ENCODE peak calls at places on chromosome 3, in eight cellular contexts. One of them, this sample, is unnamed.

GRCh38 chr3:28467414-28467813 is 118.8 kb upstream of the AZI2 start:
- DNase-seq in GM04504: no peak
- DNase-seq in GM19239: no peak
- DNase-seq in right cardiac atrium: no peak
- DNase-seq in GM23248: peak; percentile 12
- DNase-seq in endothelial cell: no peak
- DNase-seq in CD8-positive, alpha-beta T cell: no peak
- DNase-seq in activated T-cell treated with anti-CD3 and anti-CD28 coated beads for 48 hours: no peak
- DNase-seq in this sample: no peak

GRCh38 chr3:11995061-11995460 is 9.1 kb upstream of the SYN2 start:
- DNase-seq in GM19239: no peak
- DNase-seq in right cardiac atrium: no peak
- DNase-seq in CD8-positive, alpha-beta T cell: no peak
- DNase-seq in GM04504: no peak
- DNase-seq in GM23248: no peak
- DNase-seq in endothelial cell: no peak
- DNase-seq in activated T-cell treated with anti-CD3 and anti-CD28 coated beads for 48 hours: no peak
- DNase-seq in this sample: no peak

GRCh38 chr3:98563661-98564281 is 29.6 kb downstream of the CPOX start:
- DNase-seq in endothelial cell: no peak
- DNase-seq in GM19239: no peak
- DNase-seq in activated T-cell treated with anti-CD3 and anti-CD28 coated beads for 48 hours: no peak
- DNase-seq in GM23248: peak; percentile 77
- DNase-seq in GM04504: peak; percentile 41
- DNase-seq in CD8-positive, alpha-beta T cell: peak; percentile 42
- DNase-seq in right cardiac atrium: no peak
- DNase-seq in this sample: no peak

GRCh38 chr3:64625381-64625780 is 62.4 kb downstream of the ADAMTS9 start:
- DNase-seq in endothelial cell: no peak
- DNase-seq in activated T-cell treated with anti-CD3 and anti-CD28 coated beads for 48 hours: no peak
- DNase-seq in GM19239: no peak
- DNase-seq in GM23248: no peak
- DNase-seq in right cardiac atrium: no peak
- DNase-seq in GM04504: no peak
- DNase-seq in CD8-positive, alpha-beta T cell: no peak
- DNase-seq in this sample: no peak

GRCh38 chr3:9153763-9154601 is 95.5 kb downstream of the SRGAP3 start:
- DNase-seq in CD8-positive, alpha-beta T cell: no peak
- DNase-seq in GM04504: peak; percentile 46
- DNase-seq in activated T-cell treated with anti-CD3 and anti-CD28 coated beads for 48 hours: no peak
- DNase-seq in endothelial cell: no peak
- DNase-seq in right cardiac atrium: no peak
- DNase-seq in GM23248: peak; percentile 83
- DNase-seq in GM19239: no peak
- DNase-seq in this sample: peak; percentile 40

GRCh38 chr3:155701882-155702465 is 42.9 kb downstream of the PLCH1 start:
- DNase-seq in activated T-cell treated with anti-CD3 and anti-CD28 coated beads for 48 hours: no peak
- DNase-seq in GM04504: peak; percentile 19
- DNase-seq in CD8-positive, alpha-beta T cell: no peak
- DNase-seq in GM23248: peak; percentile 76
- DNase-seq in endothelial cell: no peak
- DNase-seq in right cardiac atrium: no peak
- DNase-seq in GM19239: no peak
- DNase-seq in this sample: no peak

GRCh38 chr3:44136421-44136820 is 105.3 kb upstream of the TOPAZ1 start:
- DNase-seq in GM19239: no peak
- DNase-seq in GM04504: no peak
- DNase-seq in GM23248: peak; percentile 27
- DNase-seq in CD8-positive, alpha-beta T cell: no peak
- DNase-seq in endothelial cell: no peak
- DNase-seq in activated T-cell treated with anti-CD3 and anti-CD28 coated beads for 48 hours: no peak
- DNase-seq in right cardiac atrium: no peak
- DNase-seq in this sample: no peak

GRCh38 chr3:179304605-179305004 is 18.2 kb upstream of the ZNF639 start:
- DNase-seq in GM04504: no peak
- DNase-seq in GM23248: peak; percentile 25
- DNase-seq in right cardiac atrium: no peak
- DNase-seq in GM19239: no peak
- DNase-seq in CD8-positive, alpha-beta T cell: no peak
- DNase-seq in activated T-cell treated with anti-CD3 and anti-CD28 coated beads for 48 hours: no peak
- DNase-seq in endothelial cell: no peak
- DNase-seq in this sample: no peak

GRCh38 chr3:9078561-9079240 is 115.4 kb upstream of the RAD18 start:
- DNase-seq in GM23248: peak; percentile 11
- DNase-seq in GM04504: no peak
- DNase-seq in CD8-positive, alpha-beta T cell: no peak
- DNase-seq in endothelial cell: peak; percentile 19
- DNase-seq in GM19239: no peak
- DNase-seq in right cardiac atrium: no peak
- DNase-seq in activated T-cell treated with anti-CD3 and anti-CD28 coated beads for 48 hours: no peak
- DNase-seq in this sample: no peak

GRCh38 chr3:45760878-45761711 is 35.2 kb downstream of the SLC6A20 start:
- DNase-seq in right cardiac atrium: no peak
- DNase-seq in GM04504: peak; percentile 15
- DNase-seq in CD8-positive, alpha-beta T cell: no peak
- DNase-seq in activated T-cell treated with anti-CD3 and anti-CD28 coated beads for 48 hours: peak; percentile 17
- DNase-seq in endothelial cell: peak; percentile 68
- DNase-seq in GM23248: peak; percentile 79
- DNase-seq in GM19239: peak; percentile 72
- DNase-seq in this sample: peak; percentile 49

GRCh38 chr3:4670352-4670751 is 177.2 kb downstream of the ITPR1 start:
- DNase-seq in CD8-positive, alpha-beta T cell: no peak
- DNase-seq in GM19239: no peak
- DNase-seq in GM04504: no peak
- DNase-seq in endothelial cell: peak; percentile 38
- DNase-seq in GM23248: peak; percentile 14
- DNase-seq in activated T-cell treated with anti-CD3 and anti-CD28 coated beads for 48 hours: no peak
- DNase-seq in right cardiac atrium: no peak
- DNase-seq in this sample: no peak

GRCh38 chr3:110804856-110805255 is 266.8 kb upstream of the NECTIN3 start:
- DNase-seq in GM19239: no peak
- DNase-seq in activated T-cell treated with anti-CD3 and anti-CD28 coated beads for 48 hours: no peak
- DNase-seq in GM04504: no peak
- DNase-seq in GM23248: no peak
- DNase-seq in CD8-positive, alpha-beta T cell: no peak
- DNase-seq in right cardiac atrium: no peak
- DNase-seq in endothelial cell: no peak
- DNase-seq in this sample: no peak

GRCh38 chr3:159416854-159417253 is 571.8 kb upstream of the IL12A start:
- DNase-seq in GM19239: no peak
- DNase-seq in CD8-positive, alpha-beta T cell: no peak
- DNase-seq in GM04504: no peak
- DNase-seq in right cardiac atrium: no peak
- DNase-seq in GM23248: no peak
- DNase-seq in activated T-cell treated with anti-CD3 and anti-CD28 coated beads for 48 hours: no peak
- DNase-seq in endothelial cell: no peak
- DNase-seq in this sample: no peak

GRCh38 chr3:197404754-197405153 is 106.3 kb upstream of the DLG1 start:
- DNase-seq in GM04504: no peak
- DNase-seq in endothelial cell: no peak
- DNase-seq in GM23248: no peak
- DNase-seq in GM19239: no peak
- DNase-seq in activated T-cell treated with anti-CD3 and anti-CD28 coated beads for 48 hours: no peak
- DNase-seq in CD8-positive, alpha-beta T cell: no peak
- DNase-seq in right cardiac atrium: no peak
- DNase-seq in this sample: no peak